ENCODE peak calls at places on chromosomes 13 and 19, in eight cellular contexts. Z, E, F, N, B, T, Y and G are unnamed samples.

GRCh38 chr13:100828226-100828625 is 153.6 kb upstream of the TMTC4 start:
- DNase-seq in T (no peak), N (peak; percentile 42), E (no peak), Z (peak; percentile 70), B (no peak), F (no peak), Y (no peak), G (no peak)

GRCh38 chr13:97411894-97412460 is 22.0 kb upstream of the RAP2A start:
- DNase-seq in B (no peak), N (no peak), E (no peak), F (no peak), T (no peak), Z (no peak), Y (no peak), G (no peak)

GRCh38 chr13:32254916-32255743 is 60.0 kb downstream of the ZAR1L start:
- DNase-seq in N (peak; percentile 58), B (no peak), F (peak; percentile 31), T (no peak), Z (no peak), Y (peak; percentile 45), E (no peak), G (no peak)

GRCh38 chr19:1155352-1156304 is 18.4 kb downstream of the SBNO2 start:
- DNase-seq in B (no peak), Y (no peak), N (no peak), Z (no peak), F (no peak), E (no peak), T (no peak), G (no peak)

GRCh38 chr13:21130116-21130515 is 46.2 kb downstream of the SKA3 start:
- DNase-seq in T (no peak), Y (no peak), Z (no peak), F (no peak), B (no peak), E (no peak), N (no peak), G (no peak)

GRCh38 chr19:35592226-35592625 is 6.3 kb downstream of the PMIS2 start:
- DNase-seq in T (no peak), E (peak; percentile 37), B (no peak), F (peak; percentile 24), Z (peak; percentile 87), N (peak; percentile 53), Y (peak; percentile 52), G (peak; percentile 64)

GRCh38 chr13:29976535-29976934 is 126.1 kb upstream of the UBL3 start:
- DNase-seq in T (no peak), N (no peak), Y (no peak), B (no peak), E (no peak), Z (no peak), F (no peak), G (no peak)

GRCh38 chr19:49475995-49476880 is 2.2 kb downstream of the FLT3LG start:
- DNase-seq in N (no peak), F (no peak), E (no peak), T (no peak), B (no peak), Y (no peak), Z (peak; percentile 98), G (peak; percentile 88)

GRCh38 chr19:41808663-41809566 is 12.5 kb downstream of the CEACAM3 start:
- DNase-seq in B (no peak), E (no peak), Z (no peak), T (no peak), N (no peak), F (no peak), Y (no peak), G (no peak)

GRCh38 chr13:93079294-93079693 is 147.3 kb upstream of the GPC6 start:
- DNase-seq in Y (peak; percentile 12), Z (no peak), N (no peak), F (peak; percentile 29), T (no peak), E (peak; percentile 64), B (no peak), G (no peak)

GRCh38 chr19:15443838-15444237 is 5.9 kb downstream of the WIZ start:
- DNase-seq in T (no peak), E (no peak), B (no peak), F (no peak), N (no peak), Y (no peak), Z (no peak), G (no peak)

GRCh38 chr19:45881082-45881908 is 4.6 kb downstream of the IRF2BP1 start:
- DNase-seq in B (no peak), F (no peak), N (no peak), E (no peak), T (no peak), Y (no peak), Z (no peak), G (peak; percentile 52)

GRCh38 chr13:21333186-21333585 is 125.9 kb downstream of the ZDHHC20 start:
- DNase-seq in B (no peak), E (no peak), Z (no peak), N (no peak), Y (no peak), F (no peak), T (no peak), G (no peak)

GRCh38 chr19:18456974-18457373 is 19.0 kb upstream of the ISYNA1 start:
- DNase-seq in Y (no peak), B (no peak), N (no peak), E (no peak), T (no peak), F (no peak), Z (no peak), G (no peak)

GRCh38 chr19:10112895-10113591 is 1.6 kb downstream of the P2RY11 start:
- DNase-seq in T (no peak), B (no peak), E (no peak), Z (peak; percentile 89), Y (peak; percentile 68), N (peak; percentile 47), F (no peak), G (peak; percentile 68)

GRCh38 chr13:90315061-90315460 is 1032.4 kb upstream of the MIR17HG start:
- DNase-seq in T (no peak), N (no peak), E (no peak), B (no peak), Y (no peak), Z (peak; percentile 10), F (no peak), G (no peak)

GRCh38 chr19:51696606-51697005 is 3.5 kb downstream of the SPACA6 start:
- DNase-seq in F (no peak), N (no peak), T (no peak), B (no peak), E (no peak), Y (no peak), Z (no peak), G (no peak)

GRCh38 chr19:2685204-2685704 is 17.2 kb downstream of the GNG7 start:
- DNase-seq in T (no peak), E (no peak), Z (no peak), Y (no peak), F (no peak), N (no peak), B (no peak), G (no peak)

GRCh38 chr19:45676851-45677263 is 8.8 kb downstream of the GIPR start:
- DNase-seq in T (no peak), Y (no peak), N (no peak), Z (peak; percentile 87), B (peak; percentile 43), F (no peak), E (no peak), G (peak; percentile 49)

GRCh38 chr19:45771331-45771933 is 2.4 kb upstream of the SIX5 start:
- DNase-seq in Y (no peak), F (no peak), T (no peak), B (no peak), Z (peak; percentile 62), E (no peak), N (no peak), G (no peak)

GRCh38 chr19:2949939-2950285 is 5.1 kb upstream of the ZNF77 start:
- DNase-seq in N (peak; percentile 62), B (no peak), T (no peak), E (peak; percentile 50), F (no peak), Y (peak; percentile 4), Z (peak; percentile 65), G (peak; percentile 75)

GRCh38 chr13:74406439-74406838 is 272.2 kb upstream of the KLF12 start:
- DNase-seq in T (no peak), Z (no peak), Y (no peak), E (no peak), F (no peak), N (no peak), B (no peak), G (no peak)

GRCh38 chr19:42292042-42292960 is 9.6 kb upstream of the PRR19 start:
- DNase-seq in Z (no peak), T (no peak), F (no peak), N (no peak), Y (no peak), E (no peak), B (no peak), G (no peak)

GRCh38 chr19:6588508-6589345 is 2.2 kb downstream of the CD70 start:
- DNase-seq in Y (no peak), N (no peak), Z (peak; percentile 28), B (no peak), E (no peak), T (no peak), F (no peak), G (no peak)
- H3K4me3 ChIP-seq in Y (no peak overlapping the region), N (no peak overlapping the region), Z (peak overlapping the region; percentile 74), B (no peak overlapping the region), E (no peak overlapping the region), T (peak overlapping the region; percentile 100), F (peak overlapping the region; percentile 13), G (no peak overlapping the region)

DNA sequence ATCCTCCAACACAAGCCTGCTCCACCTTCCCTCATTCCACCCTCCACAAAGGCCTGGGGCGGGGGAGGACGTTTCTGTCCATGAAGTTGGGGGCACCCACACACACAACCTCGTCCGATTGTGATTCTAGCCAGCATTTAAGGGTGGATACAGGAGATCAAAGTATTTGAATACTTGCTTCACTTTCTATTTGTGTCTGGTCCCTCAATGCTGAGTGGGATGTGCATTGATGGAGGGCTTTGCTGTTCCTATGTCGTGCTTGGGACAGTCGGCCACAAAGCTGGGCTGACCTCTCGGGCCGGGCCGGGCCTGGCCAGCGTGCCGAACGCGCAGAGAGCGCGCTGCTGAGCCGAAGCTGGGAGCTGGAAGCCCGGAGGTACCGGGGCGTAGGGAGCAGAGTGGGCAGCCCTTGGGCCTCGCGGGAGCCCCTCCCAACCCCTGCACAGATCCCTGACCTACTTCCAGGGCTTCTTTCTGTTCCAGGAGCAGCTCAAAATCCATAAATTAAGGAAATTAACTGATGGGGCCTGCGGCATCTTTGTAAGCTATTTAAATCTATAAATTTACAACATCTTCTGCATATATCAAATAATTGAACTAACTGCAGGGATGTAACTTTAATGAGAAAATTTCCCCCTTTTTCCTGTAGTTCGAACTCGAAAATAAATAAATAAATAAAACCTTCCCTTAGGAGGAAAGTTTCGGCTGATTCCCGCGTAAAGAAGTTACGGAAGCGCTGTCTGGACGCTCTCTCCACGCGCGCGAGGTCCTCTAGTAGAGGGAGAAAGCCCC is 1.9 kb upstream of the KCTD15 start:
- DNase-seq in Y (no peak), F (no peak), N (no peak), B (no peak), T (no peak), E (no peak), Z (peak; percentile 69), G (no peak)
- H4K20me1 ChIP-seq in Y (no peaks in the 10 kb centered on the region), F (no peaks in the 10 kb centered on the region), N (no peaks in the 10 kb centered on the region), B (no peaks in the 10 kb centered on the region), T (no peaks in the 10 kb centered on the region), E (peaks cover 4% of the 10 kb centered on the region), Z (peaks cover 4% of the 10 kb centered on the region), G (no peaks in the 10 kb centered on the region)

GRCh38 chr19:38654478-38655079 is 7.1 kb downstream of the ACTN4 start:
- DNase-seq in T (no peak), Z (no peak), N (no peak), B (no peak), Y (no peak), F (no peak), E (peak; percentile 78), G (no peak)
- H3K4me3 ChIP-seq in T (peak overlapping the region; percentile 15), Z (peak overlapping the region; percentile 32), N (no peak overlapping the region), B (no peak overlapping the region), Y (peak overlapping the region; percentile 27), F (no peak overlapping the region), E (no peak overlapping the region), G (no peak overlapping the region)

GRCh38 chr13:112056739-112057433 is 10.1 kb upstream of the SOX1 start:
- DNase-seq in Y (no peak), F (no peak), B (no peak), Z (peak; percentile 63), E (no peak), T (no peak), N (no peak), G (no peak)
- H4K20me1 ChIP-seq in Y (no peaks in the 10 kb centered on the region), F (no peaks in the 10 kb centered on the region), B (no peaks in the 10 kb centered on the region), Z (peaks cover 22% of the 10 kb centered on the region), E (no peaks in the 10 kb centered on the region), T (no peaks in the 10 kb centered on the region), N (no peaks in the 10 kb centered on the region), G (no peaks in the 10 kb centered on the region)